ENCODE peak calls at places on chromosomes 7 and 10, in ten cellular contexts. O is ovary; S is Calu3; R is activated CD8-positive, alpha-beta T cell treated with anti-CD3 and anti-CD28 coated beads for 36 hours; M is heart left ventricle; H is GM23338; Z is neural progenitor cell; U is AG09309; L is breast epithelium; G is nephron progenitor cell. C is an unnamed sample.

GRCh38 chr7:155344270-155344617 is 46.6 kb downstream of the INSIG1 start:
- DNase-seq in O (no peak), S (no peak), R (peak), M (no peak), H (peak), Z (no peak), U (no peak), L (no peak), G (no peak), C (no peak)

GRCh38 chr10:811379-811778 is 120.1 kb downstream of the LARP4B start:
- DNase-seq in O (no peak), S (no peak), R (no peak), M (no peak), H (no peak), Z (no peak), U (no peak), L (no peak), G (no peak), C (no peak)

GRCh38 chr7:35251606-35252310 is 2.1 kb downstream of the TBX20 start:
- DNase-seq in O (no peak), S (no peak), R (no peak), M (no peak), H (peak), Z (no peak), U (no peak), L (no peak), G (no peak), C (no peak)

GRCh38 chr7:129169171-129169643 is 19.2 kb upstream of the SMO start:
- DNase-seq in O (peak), S (peak), R (peak), M (peak), H (peak), Z (peak), U (no peak), L (no peak), G (peak), C (peak)

GRCh38 chr10:26780793-26781601 is 79.8 kb downstream of the ABI1 start:
- DNase-seq in O (no peak), S (peak), R (peak), M (no peak), H (peak), Z (no peak), U (peak), L (no peak), G (no peak), C (no peak)

GRCh38 chr10:33163941-33164824 is 170.3 kb downstream of the NRP1 start:
- DNase-seq in O (no peak), S (peak), R (no peak), M (no peak), H (no peak), Z (no peak), U (no peak), L (no peak), G (no peak), C (no peak)

GRCh38 chr10:121442086-121442485 is 156.2 kb downstream of the FGFR2 start:
- DNase-seq in O (no peak), S (no peak), R (no peak), M (no peak), H (no peak), Z (no peak), U (no peak), L (no peak), G (no peak), C (no peak)

GRCh38 chr7:113812881-113813280 is 105.9 kb downstream of the PPP1R3A start:
- DNase-seq in O (no peak), S (no peak), R (no peak), M (no peak), H (no peak), Z (no peak), U (no peak), L (no peak), G (no peak), C (no peak)

GRCh38 chr10:75814071-75814470 is 382.6 kb downstream of the LRMDA start:
- DNase-seq in O (no peak), S (no peak), R (no peak), M (no peak), H (no peak), Z (no peak), U (no peak), L (no peak), G (no peak), C (no peak)

GRCh38 chr7:46725838-46726237 is 804.8 kb upstream of the IGFBP3 start:
- DNase-seq in O (no peak), S (no peak), R (no peak), M (no peak), H (no peak), Z (no peak), U (no peak), L (no peak), G (no peak), C (no peak)

GRCh38 chr10:36621346-36621745 is 504.1 kb upstream of the ANKRD30A start:
- DNase-seq in O (no peak), S (no peak), R (no peak), M (no peak), H (no peak), Z (no peak), U (no peak), L (no peak), G (no peak), C (no peak)

GRCh38 chr7:139808401-139808800 is 20.7 kb upstream of the TBXAS1 start:
- DNase-seq in O (no peak), S (no peak), R (no peak), M (no peak), H (no peak), Z (no peak), U (no peak), L (no peak), G (no peak), C (no peak)

GRCh38 chr10:124417846-124418725 is 637 bp downstream of the OAT start:
- DNase-seq in O (peak), S (peak), R (peak), M (peak), H (peak), Z (peak), U (no peak), L (peak), G (peak), C (peak)

GRCh38 chr10:43128958-43129706 is 9.1 kb upstream of the CSGALNACT2 start:
- DNase-seq in O (no peak), S (no peak), R (peak), M (no peak), H (no peak), Z (no peak), U (peak), L (no peak), G (no peak), C (no peak)

GRCh38 chr7:14734839-14735321 is 167.7 kb downstream of the DGKB start:
- DNase-seq in O (no peak), S (no peak), R (no peak), M (no peak), H (peak), Z (peak), U (no peak), L (no peak), G (peak), C (peak)

GRCh38 chr7:155373359-155374273 is 75.9 kb downstream of the INSIG1 start:
- DNase-seq in O (no peak), S (no peak), R (no peak), M (peak), H (peak), Z (peak), U (no peak), L (no peak), G (no peak), C (no peak)

GRCh38 chr10:99984635-99985034 is 25.1 kb downstream of the DNMBP start:
- DNase-seq in O (no peak), S (no peak), R (no peak), M (no peak), H (no peak), Z (no peak), U (no peak), L (no peak), G (no peak), C (no peak)

GRCh38 chr10:3946234-3947229 is 161.5 kb upstream of the KLF6 start:
- DNase-seq in O (no peak), S (peak), R (peak), M (no peak), H (no peak), Z (no peak), U (no peak), L (no peak), G (no peak), C (no peak)

GRCh38 chr7:131867461-131867860 is 311.0 kb upstream of the PODXL start:
- DNase-seq in O (no peak), S (no peak), R (no peak), M (no peak), H (no peak), Z (no peak), U (no peak), L (no peak), G (no peak), C (no peak)

GRCh38 chr7:131859162-131859821 is 302.9 kb upstream of the PODXL start:
- DNase-seq in O (no peak), S (peak), R (peak), M (no peak), H (peak), Z (peak), U (peak), L (peak), G (peak), C (peak)

GRCh38 chr7:131865911-131866310 is 309.5 kb upstream of the PODXL start:
- DNase-seq in O (no peak), S (no peak), R (no peak), M (no peak), H (no peak), Z (no peak), U (no peak), L (no peak), G (no peak), C (no peak)

GRCh38 chr7:131861620-131862346 is 305.4 kb upstream of the PODXL start:
- DNase-seq in O (no peak), S (no peak), R (no peak), M (no peak), H (no peak), Z (no peak), U (no peak), L (no peak), G (no peak), C (no peak)
- TF ChIP-seq CTCF in O (no peak), S (no peak), R (no peak), M (no peak), H (peak), Z (no peak), U (peak), L (no peak), G (no peak), C (no peak)

GRCh38 chr7:28615091-28615490 is 202.8 kb downstream of the CREB5 start:
- DNase-seq in O (no peak), S (no peak), R (peak), M (no peak), H (peak), Z (peak), U (no peak), L (no peak), G (no peak), C (no peak)
- TF ChIP-seq CTCF in O (no peak), S (peak), R (no peak), M (no peak), H (peak), Z (peak), U (no peak), L (no peak), G (peak), C (peak)

DNA sequence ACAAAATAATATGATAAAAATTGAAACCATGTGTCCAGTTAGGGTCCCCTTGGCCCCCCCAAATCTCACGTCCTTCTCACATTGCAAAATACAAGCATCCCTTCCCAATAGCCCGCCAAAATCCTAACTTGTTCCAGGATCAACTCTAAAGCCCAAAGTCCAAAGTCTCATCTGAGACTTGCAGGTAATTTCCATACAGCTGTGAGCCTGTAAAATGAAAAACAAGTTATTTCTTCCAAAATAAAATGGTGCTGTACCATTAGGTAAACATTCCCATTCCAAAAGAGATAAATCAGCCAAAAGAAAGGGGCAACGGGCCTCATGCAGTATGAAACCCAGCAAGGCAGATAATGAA is 51.0 kb upstream of the COBL start:
- DNase-seq in O (no peak), S (no peak), R (no peak), M (no peak), H (no peak), Z (no peak), U (no peak), L (no peak), G (no peak), C (no peak)
- TF ChIP-seq CTCF in O (no peak), S (no peak), R (no peak), M (no peak), H (no peak), Z (no peak), U (no peak), L (no peak), G (no peak), C (no peak)

GRCh38 chr7:123871998-123872867 is 27.3 kb downstream of the HYAL4 start:
- DNase-seq in O (peak), S (peak), R (peak), M (no peak), H (peak), Z (peak), U (peak), L (no peak), G (peak), C (peak)
- TF ChIP-seq CTCF in O (no peak), S (peak), R (peak), M (peak), H (peak), Z (peak), U (peak), L (no peak), G (peak), C (peak)

DNA sequence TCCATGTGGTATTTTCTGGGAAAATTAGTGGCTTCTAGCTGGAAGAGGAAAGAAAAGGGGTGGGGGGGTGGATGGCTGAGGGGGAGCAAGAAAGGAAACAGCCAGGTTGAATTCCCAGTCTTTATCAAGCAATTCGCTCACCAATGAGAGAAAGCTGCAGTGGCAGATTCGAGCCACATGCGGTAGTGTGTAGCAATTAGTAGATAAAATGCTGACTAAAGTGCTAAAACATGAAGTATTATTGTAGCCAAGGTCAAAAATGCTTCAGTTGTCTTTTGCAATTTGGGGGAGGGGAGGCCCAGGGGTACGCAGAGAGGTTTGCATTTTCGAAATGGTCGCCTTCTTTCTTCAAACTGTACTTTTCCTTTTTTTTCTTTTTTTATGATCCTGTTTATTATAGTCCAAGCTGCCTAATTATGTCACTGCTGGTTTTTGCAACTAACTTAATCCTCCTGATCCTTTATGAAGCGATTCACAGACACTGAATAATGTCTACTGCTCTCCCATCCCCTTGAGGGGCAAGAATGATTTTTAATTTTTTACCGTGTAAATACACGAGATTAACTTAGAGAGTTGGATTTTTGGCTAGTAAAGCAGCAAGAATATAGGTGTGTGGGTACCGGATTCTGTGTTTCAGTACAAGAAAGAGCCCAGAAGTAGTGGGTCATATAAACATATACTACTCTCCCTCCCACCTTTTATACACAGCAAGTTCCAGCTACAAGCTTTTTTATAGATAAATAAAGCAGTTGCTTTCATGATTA is 3.6 kb upstream of the ARID5B start:
- DNase-seq in O (peak), S (peak), R (peak), M (no peak), H (peak), Z (peak), U (no peak), L (no peak), G (peak), C (no peak)
- TF ChIP-seq CTCF in O (peak), S (no peak), R (no peak), M (peak), H (no peak), Z (peak), U (peak), L (no peak), G (no peak), C (peak)

DNA sequence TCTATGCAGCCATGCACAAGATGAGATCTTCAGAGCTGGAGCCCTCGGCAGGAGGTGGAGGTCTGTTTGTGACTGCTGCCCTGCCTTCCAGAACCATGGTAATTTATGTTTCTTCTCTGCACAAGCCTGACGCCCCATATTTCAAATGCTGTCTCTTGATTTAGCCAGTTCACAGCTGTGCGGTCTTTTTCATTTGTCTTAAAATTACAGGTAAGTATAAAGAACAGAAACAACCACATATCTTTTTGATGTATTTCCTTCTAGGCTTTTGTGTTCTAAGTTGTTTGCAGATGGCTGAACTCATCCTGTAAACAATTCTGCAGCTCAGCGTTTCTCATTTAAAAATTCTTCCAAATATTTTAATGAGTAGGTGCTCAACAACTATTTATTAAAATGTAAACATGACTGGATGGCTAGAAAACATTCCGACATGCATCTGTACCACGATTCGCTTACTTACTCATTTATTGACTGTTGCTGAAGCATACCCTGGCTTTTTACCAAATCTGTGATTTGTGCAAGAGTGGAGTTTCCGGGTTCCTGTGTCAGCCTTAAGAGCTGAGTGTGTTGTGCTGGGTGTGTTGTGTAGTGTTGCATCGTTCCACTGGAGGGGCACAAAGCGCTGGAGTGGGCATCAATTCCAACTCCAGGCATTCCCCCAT is 58.9 kb downstream of the PIP4K2A start:
- DNase-seq in O (no peak), S (peak), R (peak), M (no peak), H (no peak), Z (no peak), U (peak), L (no peak), G (peak), C (no peak)
- TF ChIP-seq CTCF in O (no peak), S (no peak), R (no peak), M (no peak), H (no peak), Z (no peak), U (no peak), L (no peak), G (no peak), C (no peak)

DNA sequence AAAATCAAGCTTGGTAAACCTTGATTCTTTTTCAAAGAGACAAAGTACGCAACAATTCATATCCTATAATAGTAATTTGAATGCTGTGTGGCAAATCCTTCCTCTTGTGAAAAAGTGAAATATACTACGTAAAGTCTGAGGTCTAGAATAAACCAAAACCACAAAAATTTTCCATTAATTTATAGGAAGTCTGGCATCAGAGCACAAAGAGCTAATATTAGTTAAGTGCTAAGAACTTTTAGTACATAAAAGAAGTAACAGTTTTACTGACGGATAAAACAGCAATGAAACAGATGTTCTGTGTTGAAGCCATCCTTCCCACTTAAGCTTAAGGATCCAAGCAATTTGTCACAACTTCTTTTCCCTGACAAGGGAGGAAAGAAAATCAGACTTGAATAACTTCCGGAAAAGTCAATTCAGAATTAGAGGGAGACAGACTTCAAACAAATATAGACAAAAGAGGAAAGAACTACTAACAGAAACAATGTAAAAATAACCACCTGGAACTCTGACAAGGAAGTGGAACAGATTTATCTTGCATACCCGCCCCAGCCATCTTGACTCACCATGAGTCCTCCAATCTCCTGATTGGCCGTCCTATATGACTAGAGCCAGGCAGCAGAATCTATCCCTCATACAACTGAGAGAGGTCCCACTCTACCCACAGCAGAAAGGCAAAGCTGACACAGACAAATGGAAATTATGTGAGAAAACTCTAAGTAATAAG is 34.5 kb downstream of the RHEB start:
- DNase-seq in O (no peak), S (peak), R (peak), M (no peak), H (no peak), Z (no peak), U (peak), L (no peak), G (no peak), C (no peak)
- TF ChIP-seq CTCF in O (no peak), S (no peak), R (no peak), M (no peak), H (no peak), Z (no peak), U (no peak), L (no peak), G (no peak), C (no peak)

DNA sequence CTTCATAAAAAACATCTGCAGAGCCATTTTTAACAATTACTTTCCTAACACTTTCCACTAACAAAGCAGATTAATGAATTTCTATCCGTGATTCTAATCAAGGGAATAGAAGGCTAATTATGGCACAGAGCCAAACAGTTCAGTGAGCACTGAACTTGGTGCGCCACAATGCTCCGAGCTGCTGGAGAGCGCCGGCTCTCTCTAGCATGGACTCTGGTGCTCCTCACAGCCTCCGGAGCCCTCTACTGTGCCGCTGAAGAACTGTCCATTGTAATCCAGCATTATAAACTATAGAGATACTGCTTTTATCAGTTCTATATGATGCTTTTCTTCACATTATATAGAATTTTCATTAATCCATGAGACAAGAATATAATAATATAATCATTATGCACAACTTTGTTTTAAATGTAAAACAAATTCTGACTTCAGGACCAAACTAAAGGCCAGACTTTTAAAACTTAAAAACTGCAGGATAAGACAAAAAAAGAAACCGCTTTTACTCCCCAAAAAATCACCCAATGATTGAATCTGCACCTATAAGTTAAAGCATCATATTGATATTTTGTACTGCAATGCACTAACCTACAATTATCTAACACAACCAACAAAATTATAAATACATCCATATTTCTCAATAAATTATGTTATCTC is 123.6 kb downstream of the RNF32 start:
- DNase-seq in O (peak), S (peak), R (peak), M (peak), H (peak), Z (peak), U (peak), L (no peak), G (peak), C (no peak)
- TF ChIP-seq CTCF in O (no peak), S (no peak), R (peak), M (peak), H (peak), Z (peak), U (peak), L (no peak), G (peak), C (peak)